ENCODE peak calls at places on chromosomes 1 and 21, in ten cellular contexts. W is psoas muscle, C is GM13976, U is cardiac muscle cell, B is AG09319, Q is Peyer's patch, D is ovary, T is endothelial cell, H is heart left ventricle, P is neural crest cell. S is an unnamed sample.

GRCh38 chr1:182766881-182767645 is 22.5 kb upstream of the NPL start:
- DNase-seq in W (no peak), C (no peak), U (no peak), B (no peak), Q (no peak), D (no peak), T (no peak), H (no peak), P (no peak), S (no peak)

GRCh38 chr1:78536427-78536826 is 45.7 kb downstream of the PTGFR start:
- DNase-seq in W (no peak), C (no peak), U (no peak), B (no peak), Q (no peak), D (no peak), T (no peak), H (no peak), P (no peak), S (no peak)

GRCh38 chr1:44544960-44545359 is 129.3 kb downstream of the TMEM53 start:
- DNase-seq in W (no peak), C (no peak), U (no peak), B (no peak), Q (no peak), D (no peak), T (no peak), H (no peak), P (no peak), S (no peak)

GRCh38 chr1:8113257-8114220 is 87.4 kb upstream of the ERRFI1 start:
- DNase-seq in W (no peak), C (no peak), U (no peak), B (no peak), Q (no peak), D (no peak), T (no peak), H (no peak), P (peak; percentile 15), S (no peak)

GRCh38 chr1:201568859-201569294 is 29.9 kb downstream of the NAV1 start:
- DNase-seq in W (no peak), C (no peak), U (no peak), B (no peak), Q (no peak), D (no peak), T (no peak), H (no peak), P (no peak), S (no peak)

GRCh38 chr1:178634445-178634844 is 90.6 kb upstream of the RALGPS2 start:
- DNase-seq in W (no peak), C (no peak), U (no peak), B (peak; percentile 70), Q (no peak), D (no peak), T (no peak), H (peak; percentile 57), P (no peak), S (no peak)

GRCh38 chr1:155173478-155174333 is at the start of gene TRIM46:
- DNase-seq in W (no peak), C (peak; percentile 84), U (no peak), B (no peak), Q (peak; percentile 50), D (no peak), T (no peak), H (peak; percentile 27), P (no peak), S (peak; percentile 59)

GRCh38 chr1:182394055-182394775 is 2.6 kb upstream of the GLUL start:
- DNase-seq in W (no peak), C (no peak), U (no peak), B (no peak), Q (no peak), D (no peak), T (no peak), H (no peak), P (no peak), S (no peak)

GRCh38 chr1:2130871-2131289 is 63.7 kb downstream of the FAAP20 start:
- DNase-seq in W (no peak), C (no peak), U (no peak), B (no peak), Q (no peak), D (no peak), T (no peak), H (peak; percentile 14), P (no peak), S (no peak)
- TF ChIP-seq CTCF in W (no peak), C (no peak), U (no peak), B (no peak), Q (no peak), D (no peak), T (no peak), H (no peak), P (no peak), S (no peak)

GRCh38 chr1:215789981-215790380 is 222.9 kb downstream of the KCTD3 start:
- DNase-seq in W (no peak), C (no peak), U (no peak), B (no peak), Q (no peak), D (no peak), T (no peak), H (no peak), P (no peak), S (no peak)

GRCh38 chr1:215797859-215798258 is 230.8 kb downstream of the KCTD3 start:
- DNase-seq in W (no peak), C (no peak), U (no peak), B (no peak), Q (no peak), D (no peak), T (no peak), H (no peak), P (no peak), S (no peak)

GRCh38 chr1:215794151-215794550 is 227.0 kb downstream of the KCTD3 start:
- DNase-seq in W (no peak), C (no peak), U (no peak), B (no peak), Q (no peak), D (no peak), T (no peak), H (no peak), P (no peak), S (no peak)

DNA sequence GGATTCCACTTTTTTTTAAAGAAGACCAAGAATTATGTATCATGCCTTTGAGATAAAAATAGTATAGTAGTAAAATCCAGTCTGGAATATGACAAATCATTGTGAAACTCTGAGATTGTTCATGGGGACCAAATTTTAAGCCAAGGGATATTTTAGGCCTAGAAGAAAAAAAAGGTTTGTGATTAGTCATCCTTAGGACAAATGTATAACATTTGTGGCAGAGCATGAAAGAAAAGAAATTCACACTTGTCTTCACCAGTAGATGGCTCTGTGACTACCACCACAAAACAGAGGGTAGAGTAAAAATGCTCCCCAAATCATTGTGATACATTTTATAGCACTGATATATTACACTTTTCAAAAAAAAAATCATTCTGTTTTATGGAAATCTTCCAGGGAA is 226.1 kb downstream of the KCTD3 start:
- DNase-seq in W (no peak), C (no peak), U (no peak), B (peak; percentile 42), Q (no peak), D (no peak), T (no peak), H (no peak), P (no peak), S (no peak)
- TF ChIP-seq CTCF in W (no peak), C (peak; percentile 8), U (peak; percentile 38), B (peak; percentile 43), Q (no peak), D (no peak), T (peak; percentile 17), H (peak; percentile 15), P (peak; percentile 55), S (peak; percentile 22)

GRCh38 chr21:45241357-45241756 is 46.3 kb downstream of the POFUT2 start:
- DNase-seq in W (no peak), C (no peak), U (no peak), B (no peak), Q (no peak), D (no peak), T (no peak), H (no peak), P (no peak), S (no peak)
- TF ChIP-seq CTCF in W (no peak), C (no peak), U (no peak), B (no peak), Q (no peak), D (no peak), T (no peak), H (no peak), P (no peak), S (no peak)

GRCh38 chr1:198937231-198938031 is 298.6 kb downstream of the PTPRC start:
- DNase-seq in W (no peak), C (peak; percentile 69), U (peak; percentile 51), B (peak; percentile 67), Q (no peak), D (no peak), T (peak; percentile 6), H (peak; percentile 57), P (peak; percentile 26), S (no peak)
- TF ChIP-seq CTCF in W (no peak), C (no peak), U (no peak), B (no peak), Q (no peak), D (no peak), T (no peak), H (no peak), P (no peak), S (no peak)

GRCh38 chr1:13950637-13951036 is 250.6 kb downstream of the PRDM2 start:
- DNase-seq in W (no peak), C (no peak), U (peak; percentile 6), B (no peak), Q (no peak), D (no peak), T (peak; percentile 35), H (no peak), P (peak; percentile 20), S (peak; percentile 28)
- TF ChIP-seq CTCF in W (no peak), C (no peak), U (peak; percentile 32), B (no peak), Q (no peak), D (no peak), T (peak; percentile 51), H (peak; percentile 18), P (peak; percentile 50), S (peak; percentile 40)

GRCh38 chr1:171081220-171081993 is 9.3 kb upstream of the FMO3 start:
- DNase-seq in W (no peak), C (peak; percentile 20), U (peak; percentile 41), B (peak; percentile 40), Q (no peak), D (no peak), T (no peak), H (no peak), P (no peak), S (no peak)
- TF ChIP-seq CTCF in W (peak; percentile 35), C (no peak), U (peak; percentile 46), B (peak; percentile 40), Q (peak; percentile 13), D (no peak), T (peak; percentile 38), H (peak; percentile 61), P (peak; percentile 59), S (no peak)